ENCODE peak calls at places on chromosomes 4 and X, in seven cellular contexts. R is prostate gland, W is spleen, U is K562, T is HepG2, B is suprapubic skin, L is endothelial cell of umbilical vein. P is an unnamed sample.

GRCh38 chrX:80004458-80004857 is 10.1 kb upstream of the TBX22 start:
- DNase-seq in R (no peak), W (no peak), T (no peak), L (no peak), B (no peak), U (no peak), P (no peak)

GRCh38 chr4:680565-680930 is 6.2 kb downstream of the MYL5 start:
- DNase-seq in L (no peak), T (no peak), B (peak), R (no peak), W (peak), U (peak), P (no peak)

GRCh38 chr4:148954011-148954749 is 512.0 kb upstream of the NR3C2 start:
- DNase-seq in B (no peak), W (no peak), U (no peak), T (no peak), R (no peak), L (no peak), P (no peak)

GRCh38 chrX:144275403-144275802 is 391.5 kb downstream of the UBE2NL start:
- DNase-seq in W (no peak), R (no peak), B (no peak), L (no peak), T (no peak), U (no peak), P (no peak)

GRCh38 chr4:174066806-174067205 is 216.7 kb downstream of the FBXO8 start:
- DNase-seq in L (no peak), U (no peak), R (no peak), T (no peak), W (no peak), B (no peak), P (no peak)

GRCh38 chr4:94488667-94489066 is 36.9 kb downstream of the PDLIM5 start:
- DNase-seq in R (no peak), U (no peak), T (no peak), B (no peak), L (no peak), W (no peak), P (no peak)

GRCh38 chr4:3256230-3257124 is 7.5 kb downstream of the MSANTD1 start:
- DNase-seq in U (no peak), T (no peak), L (no peak), W (no peak), B (peak), R (no peak), P (peak)

GRCh38 chr4:52545099-52546069 is 113.7 kb downstream of the USP46 start:
- DNase-seq in W (peak), L (peak), T (peak), B (no peak), U (peak), R (peak), P (peak)

GRCh38 chrX:106171293-106171692 is 3.2 kb downstream of the PWWP3B start:
- DNase-seq in R (no peak), T (no peak), B (no peak), L (no peak), W (no peak), U (no peak), P (no peak)

GRCh38 chrX:101693476-101693875 is 33.8 kb upstream of the ARMCX2 start:
- DNase-seq in R (no peak), L (no peak), B (no peak), T (no peak), W (no peak), U (no peak), P (no peak)

GRCh38 chrX:107008034-107008433 is 8.0 kb upstream of the MORC4 start:
- DNase-seq in L (no peak), R (no peak), B (no peak), U (no peak), W (no peak), T (no peak), P (no peak)

GRCh38 chr4:32929738-32930688 is 2209.8 kb downstream of the PCDH7 start:
- DNase-seq in U (no peak), L (no peak), T (no peak), B (no peak), R (no peak), W (no peak), P (no peak)

GRCh38 chrX:84168574-84168973 is 19.4 kb downstream of the RPS6KA6 start:
- DNase-seq in T (no peak), U (no peak), L (peak), B (no peak), R (no peak), W (no peak), P (no peak)

GRCh38 chr4:27003602-27004238 is 143.1 kb downstream of the STIM2 start:
- DNase-seq in W (no peak), R (no peak), B (no peak), T (no peak), U (no peak), L (no peak), P (no peak)

GRCh38 chr4:3228881-3229280 is 20.1 kb upstream of the MSANTD1 start:
- DNase-seq in T (no peak), W (no peak), B (no peak), R (no peak), U (no peak), L (no peak), P (no peak)

GRCh38 chr4:88728146-88728545 is 30.5 kb upstream of the NAP1L5 start:
- DNase-seq in T (no peak), B (no peak), R (no peak), U (no peak), W (no peak), L (no peak), P (no peak)

GRCh38 chrX:150216716-150217115 is 146.4 kb upstream of the MAMLD1 start:
- DNase-seq in T (no peak), U (no peak), L (no peak), W (peak), R (no peak), B (no peak), P (no peak)

GRCh38 chrX:31057291-31057690 is 14.6 kb downstream of the FTHL17 start:
- DNase-seq in T (no peak), U (no peak), B (no peak), R (no peak), W (no peak), L (no peak), P (no peak)

GRCh38 chr4:112516401-112517066 is 554 bp upstream of the NEUROG2 start:
- DNase-seq in W (no peak), B (no peak), U (peak), R (no peak), L (no peak), T (no peak), P (no peak)

GRCh38 chrX:12751887-12752286 is 39.3 kb upstream of the PRPS2 start:
- DNase-seq in R (no peak), U (no peak), B (no peak), W (no peak), T (no peak), L (no peak), P (no peak)

GRCh38 chrX:151973262-151973661 is 1.2 kb downstream of the GABRE start:
- DNase-seq in W (no peak), R (no peak), B (no peak), T (no peak), L (peak), U (no peak), P (no peak)

GRCh38 chrX:153635788-153636668 is 11.0 kb upstream of the DUSP9 start:
- DNase-seq in L (peak), W (peak), U (peak), R (no peak), B (no peak), T (peak), P (no peak)

GRCh38 chr4:55216871-55217635 is 91.7 kb upstream of the KDR start:
- DNase-seq in T (no peak), R (no peak), L (no peak), U (no peak), B (no peak), W (no peak), P (no peak)

GRCh38 chr4:120773641-120774040 is 148.9 kb downstream of the PRDM5 start:
- DNase-seq in R (no peak), B (no peak), U (no peak), W (no peak), T (no peak), L (no peak), P (no peak)

GRCh38 chr4:61507091-61507490 is 307.0 kb downstream of the ADGRL3 start:
- DNase-seq in L (no peak), T (no peak), B (no peak), W (no peak), U (no peak), R (no peak), P (no peak)

GRCh38 chrX:134452591-134452990 is 7.4 kb upstream of the HPRT1 start:
- DNase-seq in U (no peak), L (no peak), T (no peak), B (no peak), R (no peak), W (no peak), P (no peak)

GRCh38 chrX:131762802-131763234 is 218.9 kb downstream of the OR13H1 start:
- DNase-seq in U (no peak), T (no peak), W (no peak), L (no peak), R (no peak), B (no peak), P (no peak)

GRCh38 chr4:10108818-10109783 is 7.5 kb downstream of the WDR1 start:
- DNase-seq in R (no peak), U (no peak), B (no peak), L (no peak), T (no peak), W (no peak), P (no peak)

GRCh38 chr4:175560628-175561027 is 251.4 kb downstream of the GPM6A start:
- DNase-seq in T (no peak), R (no peak), W (no peak), B (no peak), U (no peak), L (no peak), P (no peak)

GRCh38 chr4:73593631-73594241 is 26.5 kb downstream of the RASSF6 start:
- DNase-seq in T (peak), U (no peak), B (no peak), L (peak), R (no peak), W (no peak), P (no peak)

DNA sequence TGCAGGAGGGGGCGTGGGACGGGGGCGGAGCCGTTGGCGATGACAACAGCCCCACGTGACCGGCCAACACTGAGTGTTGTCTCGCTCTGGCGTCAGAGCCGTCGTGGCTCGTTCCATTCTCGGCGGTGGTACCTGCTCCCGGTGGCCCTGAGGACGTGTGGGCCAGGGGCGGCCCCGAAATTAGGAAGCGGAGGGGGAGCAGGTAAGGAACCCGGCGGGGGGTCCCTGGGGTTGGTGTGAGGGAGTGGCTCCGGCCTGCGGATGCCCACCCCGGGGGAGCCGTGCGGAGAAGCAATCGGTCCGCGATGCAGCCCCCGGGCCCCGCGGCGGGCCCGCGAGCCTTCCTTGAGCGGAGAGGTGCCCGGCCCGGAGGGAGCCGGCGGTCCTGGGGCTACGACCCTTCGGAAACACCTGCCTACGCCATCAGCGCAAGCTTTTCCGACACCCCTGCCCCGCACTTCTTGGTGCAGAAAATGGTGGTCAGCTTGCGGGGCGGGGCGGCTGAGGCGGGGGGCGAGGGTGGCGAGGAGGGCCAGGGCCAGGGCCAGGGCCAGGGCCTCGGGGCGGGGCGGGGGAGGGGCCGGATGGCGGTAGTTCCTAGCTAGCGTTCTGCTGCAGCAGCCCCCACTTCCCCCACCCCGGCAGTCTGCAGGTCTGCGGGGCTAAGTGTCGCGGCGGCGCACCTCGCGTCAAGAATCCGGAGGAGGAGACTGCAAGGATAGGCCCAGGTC is at the start of gene BEX4:
- DNase-seq in B (peak), U (peak), L (peak), W (peak), T (no peak), R (peak), P (peak)
- TF ChIP-seq POLR2AphosphoS5 in B (no peak), U (peak), L (peak), W (peak), T (no peak), R (peak), P (peak)

GRCh38 chr4:151013491-151013890 is 1.6 kb downstream of the LRBA start:
- DNase-seq in B (no peak), W (no peak), L (peak), T (no peak), U (no peak), R (no peak), P (no peak)

GRCh38 chr4:151012836-151013235 is 2.2 kb downstream of the LRBA start:
- DNase-seq in W (no peak), T (no peak), L (no peak), R (peak), U (no peak), B (no peak), P (no peak)

GRCh38 chr4:151013944-151014343 is 1.1 kb downstream of the LRBA start:
- DNase-seq in B (no peak), U (no peak), T (no peak), R (no peak), L (peak), W (no peak), P (no peak)

GRCh38 chr4:151014521-151015457 is at the start of gene LRBA:
- DNase-seq in W (peak), B (peak), L (peak), T (peak), R (peak), U (peak), P (peak)

GRCh38 chr4:151015458-151016344 is 617 bp upstream of the LRBA start:
- DNase-seq in L (peak), W (peak), R (peak), B (peak), U (peak), T (peak), P (peak)
- TF ChIP-seq POLR2A in L (peak), W (peak), R (no peak), B (peak), U (peak), T (peak), P (no peak)

GRCh38 chrX:111445485-111445884 is 33.5 kb upstream of the DCX start:
- DNase-seq in L (peak), U (peak), R (no peak), W (no peak), T (peak), B (no peak), P (no peak)
- TF ChIP-seq CTCF in L (no peak), U (peak), R (peak), W (no peak), T (peak), B (peak), P (no peak)

DNA sequence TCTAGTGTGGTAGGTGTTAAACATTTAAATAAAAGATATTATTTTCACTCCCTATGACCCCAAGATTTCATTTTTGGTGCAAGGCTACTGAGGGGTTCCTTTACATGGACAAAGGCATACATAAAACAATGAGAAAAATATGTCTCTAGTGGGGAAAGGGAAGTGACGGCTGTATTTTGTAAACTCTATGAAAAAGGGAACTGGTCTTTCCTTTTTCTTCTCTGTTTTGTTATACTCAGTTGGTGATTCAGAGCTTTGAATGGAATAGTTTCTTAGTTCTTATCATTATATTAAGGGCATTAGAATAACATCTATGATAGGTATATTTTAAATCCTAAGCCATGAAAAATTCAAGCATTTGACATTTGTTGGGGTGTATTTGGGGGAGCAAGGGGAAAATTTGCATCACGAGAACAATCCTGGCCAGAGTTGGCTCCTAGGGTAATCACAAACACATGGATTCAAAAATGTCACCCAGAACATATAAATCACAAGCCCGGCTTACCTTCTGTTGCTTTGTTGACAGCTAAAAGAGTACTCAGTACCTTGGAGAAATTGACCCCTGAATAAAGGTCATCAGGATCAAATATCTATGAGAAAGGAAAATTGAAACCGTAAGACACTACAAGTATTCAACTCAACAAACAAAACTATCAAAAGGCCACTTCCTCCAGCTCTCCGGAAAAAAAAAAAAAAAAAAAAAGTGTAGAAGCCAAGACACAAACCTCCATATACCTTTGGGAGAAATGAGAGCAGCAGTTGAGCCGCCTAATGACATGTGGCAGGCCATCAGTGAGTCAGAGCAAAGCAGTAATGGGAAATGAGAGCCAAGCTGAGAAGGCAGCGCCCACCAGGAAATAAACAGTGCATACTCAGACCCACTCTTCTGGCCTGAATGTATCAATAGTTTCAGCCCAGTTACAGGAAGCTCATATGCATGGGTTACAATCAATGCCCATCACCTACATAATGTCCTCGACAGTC is 33.4 kb downstream of the ARHGEF6 start:
- DNase-seq in L (no peak), U (no peak), T (no peak), W (no peak), B (no peak), R (no peak), P (no peak)
- TF ChIP-seq POLR2AphosphoS5 in L (no peak), U (no peak), T (no peak), W (no peak), B (no peak), R (no peak), P (no peak)

DNA sequence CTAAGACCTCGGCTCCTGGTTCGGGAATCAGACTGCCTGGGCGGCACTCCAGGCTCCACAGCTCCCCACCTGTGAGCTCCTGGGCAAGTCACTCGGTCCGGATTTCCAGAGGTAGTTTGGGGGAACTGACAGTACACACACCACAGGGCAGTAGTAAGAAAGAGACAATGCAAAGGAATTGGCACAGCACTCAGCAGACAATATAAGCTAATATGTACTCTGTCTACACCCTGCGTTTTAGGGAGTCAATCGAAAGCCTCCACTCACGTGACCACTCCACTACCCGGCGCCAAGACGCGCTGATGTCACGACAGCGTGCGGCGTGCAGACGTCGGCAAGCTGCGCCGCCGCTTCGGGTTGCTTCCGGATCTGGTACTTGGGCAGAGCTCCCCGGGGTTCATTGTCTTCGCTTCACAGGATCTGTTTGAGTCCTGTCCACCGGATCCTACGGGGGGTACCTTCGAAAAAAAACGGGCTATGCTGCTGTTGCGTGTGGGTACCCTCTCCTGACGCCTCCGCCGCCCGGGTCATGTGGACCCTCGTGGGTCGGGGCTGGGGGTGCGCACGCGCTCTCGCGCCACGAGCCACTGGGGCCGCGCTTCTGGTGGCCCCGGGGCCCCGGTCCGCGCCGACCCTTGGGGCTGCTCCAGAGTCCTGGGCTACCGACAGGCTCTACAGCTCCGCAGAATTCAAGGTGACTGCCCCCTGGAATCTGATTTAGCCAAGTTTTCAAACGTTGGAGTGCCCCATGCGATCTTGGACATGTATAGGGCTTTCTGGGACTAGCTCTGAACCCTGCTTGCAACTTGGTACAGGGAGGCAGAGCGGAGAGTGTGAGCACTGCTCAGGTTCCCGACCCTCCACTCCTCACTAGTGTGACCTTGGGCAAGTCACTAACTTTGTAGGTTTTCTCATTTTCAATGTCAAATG is at the start of gene GUF1:
- DNase-seq in B (peak), T (peak), U (peak), W (peak), R (peak), L (peak), P (peak)
- TF ChIP-seq POLR2A in B (peak), T (peak), U (peak), W (no peak), R (peak), L (peak), P (peak)

DNA sequence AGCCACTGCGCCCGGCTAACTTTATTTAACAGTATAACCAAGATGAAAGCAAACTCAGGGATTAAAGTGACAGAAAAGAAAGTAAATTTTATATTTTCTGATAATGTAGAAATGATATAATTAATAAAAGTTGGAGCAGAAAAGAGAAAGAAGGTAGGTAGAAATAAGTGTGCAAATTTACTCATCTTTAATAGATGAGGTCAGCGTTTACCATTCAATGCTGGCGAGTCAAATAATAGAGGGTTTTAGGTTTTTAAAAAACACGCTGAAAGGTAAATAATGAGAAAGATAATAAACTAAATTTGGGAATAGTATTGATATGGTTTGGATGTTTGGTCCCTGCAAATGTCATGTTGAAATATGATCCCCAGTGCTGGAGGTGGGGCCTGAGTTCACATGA is 13.6 kb downstream of the CDKN2AIP start:
- DNase-seq in R (no peak), L (no peak), W (no peak), U (no peak), B (no peak), T (no peak), P (no peak)
- TF ChIP-seq CTCF in R (no peak), L (no peak), W (no peak), U (no peak), B (no peak), T (no peak), P (no peak)

GRCh38 chr4:163332526-163333405 is at the start of gene NPY1R:
- DNase-seq in U (peak), L (peak), W (peak), R (peak), T (peak), B (no peak), P (peak)
- TF ChIP-seq POLR2AphosphoS5 in U (no peak), L (no peak), W (peak), R (peak), T (no peak), B (no peak), P (no peak)